ENCODE peak calls at places on chromosomes 7 and 10, in four cellular contexts. F is IMR-90, W is GM23338, G is H9. O is an unnamed sample.

GRCh38 chr7:138138244-138138643 is 62.0 kb downstream of the AKR1D1 start:
- DNase-seq in G (no peak), W (no peak), F (no peak), O (no peak)

GRCh38 chr10:24952146-24952700 is at the start of gene PRTFDC1:
- DNase-seq in F (no peak), W (peak; percentile 74), G (peak; percentile 55), O (no peak)

GRCh38 chr10:73357821-73358220 is 843 bp downstream of the CFAP70 start:
- DNase-seq in F (no peak), G (no peak), W (no peak), O (no peak)

GRCh38 chr7:122056977-122057376 is 87.1 kb downstream of the AASS start:
- DNase-seq in F (no peak), G (no peak), W (peak; percentile 36), O (no peak)

GRCh38 chr10:126092806-126093205 is 196.4 kb downstream of the FANK1 start:
- DNase-seq in F (peak; percentile 17), W (no peak), G (no peak), O (no peak)

GRCh38 chr7:107593025-107593410 is 13.0 kb downstream of the BCAP29 start:
- DNase-seq in W (no peak), F (no peak), G (no peak), O (no peak)

GRCh38 chr7:33710608-33711007 is 194.7 kb upstream of the BMPER start:
- DNase-seq in W (no peak), F (peak; percentile 14), G (no peak), O (no peak)

GRCh38 chr10:72816565-72816964 is 77.0 kb upstream of the OIT3 start:
- DNase-seq in G (no peak), W (no peak), F (no peak), O (no peak)

GRCh38 chr10:93568105-93568390 is 1.6 kb downstream of the FFAR4 start:
- DNase-seq in G (no peak), F (no peak), W (peak; percentile 22), O (peak; percentile 16)

GRCh38 chr10:79242620-79243152 is 104.6 kb upstream of the PPIF start:
- DNase-seq in F (peak; percentile 87), W (peak; percentile 73), G (peak; percentile 62), O (peak; percentile 88)

GRCh38 chr10:97849491-97850402 is at the start of gene GOLGA7B:
- DNase-seq in W (peak; percentile 89), G (peak; percentile 77), F (peak; percentile 7), O (peak; percentile 97)

GRCh38 chr10:84590794-84591193 is 262.4 kb downstream of the CCSER2 start:
- DNase-seq in F (no peak), W (no peak), G (no peak), O (no peak)

GRCh38 chr10:111556666-111557065 is 479.8 kb downstream of the ADRA2A start:
- DNase-seq in G (no peak), F (no peak), W (no peak), O (no peak)

GRCh38 chr10:47357911-47358310 is 9.7 kb downstream of the RBP3 start:
- DNase-seq in G (no peak), F (no peak), W (no peak), O (no peak)

GRCh38 chr7:155108144-155108901 is 38.2 kb downstream of the HTR5A start:
- DNase-seq in W (peak; percentile 3), F (no peak), G (no peak), O (peak; percentile 54)

GRCh38 chr10:89699581-89700064 is 1.8 kb upstream of the KIF20B start:
- DNase-seq in F (no peak), W (no peak), G (no peak), O (no peak)

GRCh38 chr7:99975782-99976521 is at the start of gene AZGP1:
- DNase-seq in F (no peak), W (no peak), G (no peak), O (no peak)

GRCh38 chr10:77906863-77907861 is 19.4 kb downstream of the DLG5 start:
- DNase-seq in G (no peak), W (no peak), F (no peak), O (no peak)

GRCh38 chr7:151249732-151250072 is 1.2 kb upstream of the SMARCD3 start:
- DNase-seq in G (peak; percentile 64), W (peak; percentile 80), F (peak; percentile 39), O (peak; percentile 68)

GRCh38 chr7:98493379-98493778 is 92.5 kb upstream of the BAIAP2L1 start:
- DNase-seq in G (no peak), F (no peak), W (no peak), O (no peak)

GRCh38 chr10:93376372-93377296 is 105.5 kb downstream of the MYOF start:
- DNase-seq in G (peak; percentile 55), W (peak; percentile 84), F (peak; percentile 90), O (peak; percentile 77)

GRCh38 chr7:100061518-100062193 is 12.1 kb downstream of the ZSCAN21 start:
- DNase-seq in F (no peak), W (no peak), G (no peak), O (no peak)

GRCh38 chr10:86972613-86973380 is 4.5 kb downstream of the ADIRF start:
- DNase-seq in W (no peak), G (no peak), F (no peak), O (no peak)

GRCh38 chr10:17100586-17100985 is 29.0 kb downstream of the CUBN start:
- DNase-seq in F (no peak), W (no peak), G (no peak), O (no peak)

GRCh38 chr7:1113548-1113885 is 25.6 kb downstream of the GPER1 start:
- DNase-seq in W (no peak), F (no peak), G (no peak), O (no peak)

GRCh38 chr7:45580053-45580872 is 6.1 kb downstream of the ADCY1 start:
- DNase-seq in W (peak; percentile 64), F (no peak), G (peak; percentile 64), O (peak; percentile 54)

GRCh38 chr7:90760892-90761291 is 164.8 kb downstream of the CDK14 start:
- DNase-seq in F (no peak), G (no peak), W (no peak), O (no peak)

GRCh38 chr7:125061-125471 is 67.3 kb upstream of the FAM20C start:
- DNase-seq in W (no peak), F (no peak), G (no peak), O (no peak)

GRCh38 chr10:94363251-94363565 is 469 bp upstream of the NOC3L start:
- DNase-seq in W (no peak), F (no peak), G (no peak), O (no peak)

GRCh38 chr10:78664929-78665525 is 403.7 kb upstream of the ZMIZ1 start:
- DNase-seq in G (no peak), W (peak; percentile 56), F (peak; percentile 39), O (no peak)

GRCh38 chr7:14228341-14228740 is 238.9 kb upstream of the ETV1 start:
- DNase-seq in W (no peak), G (no peak), F (no peak), O (no peak)

GRCh38 chr10:10126231-10126630 is 891.4 kb upstream of the CELF2 start:
- DNase-seq in W (no peak), G (no peak), F (no peak), O (no peak)

GRCh38 chr7:90958669-90959068 is 305.6 kb upstream of the FZD1 start:
- DNase-seq in W (no peak), F (peak; percentile 66), G (no peak), O (no peak)

DNA sequence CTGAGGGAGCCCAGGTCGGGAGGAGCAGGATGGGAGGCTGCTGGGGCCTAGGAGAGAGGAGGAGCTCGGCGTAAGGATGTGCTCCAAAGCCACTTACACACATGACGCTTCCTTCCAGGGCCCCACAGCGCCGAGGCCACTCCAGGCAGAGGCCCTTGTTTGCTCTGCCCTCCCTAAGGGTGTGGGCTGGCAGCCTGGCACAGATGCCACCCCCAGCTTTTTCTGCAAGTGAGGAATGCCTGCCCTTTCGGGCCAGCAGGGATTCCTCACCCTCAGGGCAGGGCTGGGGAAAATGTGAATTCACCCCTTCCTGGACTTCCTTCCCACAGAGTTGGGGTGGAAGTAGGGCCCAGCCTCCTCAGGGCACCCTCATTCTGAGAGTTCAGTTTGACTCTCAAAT is 5.6 kb upstream of the AQP1 start:
- DNase-seq in F (no peak), W (no peak), G (no peak), O (no peak)
- H3K4me2 ChIP-seq in F (no peak overlapping the region), W (no peak overlapping the region), G (no peak overlapping the region), O (no peak overlapping the region)

DNA sequence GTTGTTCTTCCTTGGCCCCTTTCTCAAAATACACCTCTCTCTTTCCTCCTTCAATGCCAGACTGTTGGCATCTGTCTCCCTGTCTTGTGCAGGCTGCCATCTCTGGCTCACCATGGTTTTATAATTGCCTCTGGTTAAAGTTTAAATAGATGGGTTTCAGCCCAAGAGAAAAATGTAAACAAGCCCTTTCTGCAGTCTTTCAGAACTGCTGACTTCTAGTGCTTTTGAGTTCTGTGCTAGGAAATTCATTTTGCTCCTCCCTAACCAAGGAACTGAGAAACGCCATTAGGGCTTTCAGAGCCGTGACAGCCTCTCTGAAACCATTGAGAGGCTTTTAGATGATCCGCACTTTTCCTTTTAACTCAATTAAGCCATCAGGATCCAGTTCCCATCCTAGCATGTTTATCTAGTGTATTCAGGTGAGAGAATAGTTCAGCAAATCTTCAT is 101.5 kb upstream of the MKLN1 start:
- DNase-seq in W (no peak), G (no peak), F (peak; percentile 55), O (no peak)
- H3K4me2 ChIP-seq in W (no peak overlapping the region), G (no peak overlapping the region), F (no peak overlapping the region), O (no peak overlapping the region)

DNA sequence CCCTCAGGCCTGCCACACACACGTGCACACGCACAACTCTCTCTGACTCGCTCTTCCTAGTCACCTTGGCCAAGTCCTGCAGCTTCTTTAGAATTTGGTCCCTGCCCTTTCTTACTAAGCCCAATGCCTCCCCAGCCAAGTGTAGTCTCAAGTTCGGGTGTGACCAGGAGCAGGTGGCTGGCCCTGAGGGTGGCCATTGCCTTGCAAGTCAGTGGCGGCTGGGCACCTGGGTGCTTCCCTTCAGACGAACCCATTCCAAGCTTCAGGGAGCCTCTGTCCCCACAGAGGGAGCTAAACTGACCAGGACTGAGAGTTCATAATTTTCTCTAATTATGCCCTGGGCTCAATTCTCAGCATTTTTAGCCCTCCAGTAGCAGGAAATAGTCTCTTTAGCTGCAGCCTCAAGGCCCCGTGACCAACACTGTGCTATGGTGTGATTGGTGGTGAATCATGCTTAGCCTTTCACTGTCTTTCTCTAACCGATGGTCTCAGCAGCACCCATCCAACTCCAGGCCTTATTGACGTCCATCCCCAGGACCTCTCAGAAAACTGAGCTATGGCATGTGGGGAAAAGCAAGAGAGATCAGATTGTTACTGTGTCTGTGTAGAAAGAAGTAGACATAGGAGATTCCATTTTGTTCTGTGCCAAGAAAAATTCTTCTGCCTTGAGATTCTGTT is 34.7 kb upstream of the FXYD4 start:
- DNase-seq in W (no peak), F (no peak), G (no peak), O (no peak)
- H3K4me2 ChIP-seq in W (peak overlapping the region; percentile 64), F (no peak overlapping the region), G (no peak overlapping the region), O (peak overlapping the region; percentile 60)

GRCh38 chr10:2201534-2202104 is 464.3 kb upstream of the ADARB2 start:
- DNase-seq in W (peak; percentile 93), G (peak; percentile 84), F (no peak), O (peak; percentile 12)

GRCh38 chr10:2207246-2207922 is 470.1 kb upstream of the ADARB2 start:
- DNase-seq in F (no peak), G (no peak), W (no peak), O (no peak)

GRCh38 chr10:2205406-2205805 is 468.1 kb upstream of the ADARB2 start:
- DNase-seq in G (no peak), F (no peak), W (no peak), O (no peak)

GRCh38 chr10:2197663-2198062 is 460.3 kb upstream of the ADARB2 start:
- DNase-seq in W (no peak), F (no peak), G (no peak), O (no peak)

GRCh38 chr10:2202401-2202800 is 465.1 kb upstream of the ADARB2 start:
- DNase-seq in W (peak; percentile 49), G (peak; percentile 48), F (no peak), O (peak; percentile 71)
- H3K4me2 ChIP-seq in W (peak overlapping the region; percentile 45), G (peak overlapping the region; percentile 4), F (no peak overlapping the region), O (peak overlapping the region; percentile 54)

O was measured in neural progenitor cell.